ENCODE peak calls at places on chromosomes 4 and X, in seven cellular contexts. One of them, this sample, is unnamed.

GRCh38 chr4:25486171-25486570 is 109.1 kb downstream of the ANAPC4 start:
- DNase-seq in MM.1S: no peak
- DNase-seq in mammary epithelial cell: peak; percentile 9
- DNase-seq in GM12865: no peak
- DNase-seq in cardiac fibroblast: peak; percentile 21
- DNase-seq in left ventricle myocardium inferior: no peak
- DNase-seq in PC-3: peak; percentile 50
- DNase-seq in this sample: peak; percentile 37

GRCh38 chr4:176268963-176269362 is at the start of gene ASB5:
- DNase-seq in mammary epithelial cell: no peak
- DNase-seq in GM12865: no peak
- DNase-seq in MM.1S: no peak
- DNase-seq in left ventricle myocardium inferior: no peak
- DNase-seq in cardiac fibroblast: no peak
- DNase-seq in PC-3: no peak
- DNase-seq in this sample: no peak

GRCh38 chrX:115330498-115331138 is 41.1 kb downstream of the LUZP4 start:
- DNase-seq in mammary epithelial cell: peak; percentile 45
- DNase-seq in left ventricle myocardium inferior: no peak
- DNase-seq in cardiac fibroblast: peak; percentile 81
- DNase-seq in MM.1S: peak; percentile 49
- DNase-seq in GM12865: peak; percentile 69
- DNase-seq in PC-3: peak; percentile 69
- DNase-seq in this sample: peak; percentile 53

GRCh38 chr4:7662507-7662846 is 227.7 kb upstream of the PSAPL1 start:
- DNase-seq in GM12865: no peak
- DNase-seq in left ventricle myocardium inferior: no peak
- DNase-seq in PC-3: no peak
- DNase-seq in MM.1S: no peak
- DNase-seq in cardiac fibroblast: no peak
- DNase-seq in mammary epithelial cell: no peak
- DNase-seq in this sample: no peak

GRCh38 chr4:3364634-3365314 is 72.0 kb downstream of the RGS12 start:
- DNase-seq in mammary epithelial cell: no peak
- DNase-seq in MM.1S: no peak
- DNase-seq in cardiac fibroblast: no peak
- DNase-seq in GM12865: no peak
- DNase-seq in PC-3: no peak
- DNase-seq in left ventricle myocardium inferior: no peak
- DNase-seq in this sample: no peak

GRCh38 chr4:184330008-184330400 is 112.3 kb upstream of the ENPP6 start:
- DNase-seq in cardiac fibroblast: no peak
- DNase-seq in left ventricle myocardium inferior: peak; percentile 28
- DNase-seq in mammary epithelial cell: peak; percentile 85
- DNase-seq in MM.1S: no peak
- DNase-seq in PC-3: peak; percentile 42
- DNase-seq in GM12865: peak; percentile 92
- DNase-seq in this sample: peak; percentile 65

GRCh38 chr4:35151816-35152572 is 1092.3 kb downstream of the ARAP2 start:
- DNase-seq in PC-3: peak; percentile 67
- DNase-seq in mammary epithelial cell: no peak
- DNase-seq in cardiac fibroblast: no peak
- DNase-seq in GM12865: peak; percentile 3
- DNase-seq in left ventricle myocardium inferior: no peak
- DNase-seq in MM.1S: peak; percentile 13
- DNase-seq in this sample: peak; percentile 58

GRCh38 chrX:42495139-42495538 is 282.8 kb downstream of the PPP1R2C start:
- DNase-seq in GM12865: no peak
- DNase-seq in PC-3: no peak
- DNase-seq in cardiac fibroblast: no peak
- DNase-seq in MM.1S: no peak
- DNase-seq in left ventricle myocardium inferior: no peak
- DNase-seq in mammary epithelial cell: no peak
- DNase-seq in this sample: peak; percentile 2

GRCh38 chrX:10512258-10512657 is 108.1 kb downstream of the MID1 start:
- DNase-seq in GM12865: no peak
- DNase-seq in MM.1S: no peak
- DNase-seq in mammary epithelial cell: peak; percentile 57
- DNase-seq in PC-3: peak; percentile 61
- DNase-seq in left ventricle myocardium inferior: no peak
- DNase-seq in cardiac fibroblast: no peak
- DNase-seq in this sample: peak; percentile 12

GRCh38 chr4:82201303-82201702 is 172.5 kb downstream of the HNRNPD start:
- DNase-seq in mammary epithelial cell: peak; percentile 70
- DNase-seq in MM.1S: no peak
- DNase-seq in PC-3: peak; percentile 1
- DNase-seq in cardiac fibroblast: peak; percentile 12
- DNase-seq in left ventricle myocardium inferior: no peak
- DNase-seq in GM12865: no peak
- DNase-seq in this sample: peak; percentile 35

GRCh38 chr4:40299704-40300336 is 35.3 kb upstream of the CHRNA9 start:
- DNase-seq in MM.1S: no peak
- DNase-seq in mammary epithelial cell: peak; percentile 55
- DNase-seq in cardiac fibroblast: no peak
- DNase-seq in PC-3: peak; percentile 47
- DNase-seq in GM12865: no peak
- DNase-seq in left ventricle myocardium inferior: no peak
- DNase-seq in this sample: peak; percentile 79

GRCh38 chrX:78377186-78377585 is 49.8 kb upstream of the CYSLTR1 start:
- DNase-seq in cardiac fibroblast: no peak
- DNase-seq in left ventricle myocardium inferior: no peak
- DNase-seq in mammary epithelial cell: no peak
- DNase-seq in GM12865: no peak
- DNase-seq in PC-3: peak; percentile 36
- DNase-seq in MM.1S: no peak
- DNase-seq in this sample: no peak

DNA sequence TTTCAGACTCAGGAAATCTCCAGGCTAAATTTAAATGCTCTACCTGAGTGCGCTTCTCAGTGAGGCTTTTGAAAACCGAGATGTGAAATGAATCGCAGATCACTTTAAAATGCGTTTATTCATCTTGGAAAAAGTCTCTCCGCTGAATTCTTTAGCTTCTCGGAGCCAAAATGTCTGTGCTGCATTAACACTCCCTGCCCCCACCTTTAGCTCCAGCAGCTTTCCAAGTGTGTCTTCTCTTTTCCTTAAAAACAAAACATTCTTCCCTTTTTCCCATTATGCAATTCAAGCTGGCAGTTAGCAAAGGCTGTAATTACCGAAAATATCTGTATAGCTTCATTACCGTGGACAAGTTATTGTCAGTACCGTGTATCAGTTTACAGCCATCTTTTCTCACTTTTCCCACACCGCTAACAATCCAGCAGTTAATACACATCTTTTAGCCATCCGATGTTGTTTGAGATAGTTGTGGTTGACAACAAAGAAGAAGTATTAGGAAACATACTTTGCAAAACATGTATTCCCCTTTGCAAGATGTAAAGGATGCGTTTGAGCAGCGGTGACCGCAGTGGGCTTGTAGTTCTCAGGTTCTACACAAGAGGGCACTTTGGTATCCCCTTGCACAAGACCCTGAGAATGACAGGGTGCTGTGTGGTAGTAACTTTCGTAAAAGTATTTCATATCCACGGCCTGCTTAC is 136.1 kb upstream of the STX18 start:
- DNase-seq in left ventricle myocardium inferior: no peak
- DNase-seq in mammary epithelial cell: no peak
- DNase-seq in GM12865: peak; percentile 38
- DNase-seq in PC-3: no peak
- DNase-seq in MM.1S: no peak
- DNase-seq in cardiac fibroblast: peak; percentile 69
- DNase-seq in this sample: no peak
- H3K4me3 ChIP-seq in left ventricle myocardium inferior: peak overlapping the region; percentile 4
- H3K4me3 ChIP-seq in mammary epithelial cell: no peak overlapping the region
- H3K4me3 ChIP-seq in GM12865: no peak overlapping the region
- H3K4me3 ChIP-seq in PC-3: no peak overlapping the region
- H3K4me3 ChIP-seq in MM.1S: no peak overlapping the region
- H3K4me3 ChIP-seq in cardiac fibroblast: no peak overlapping the region
- H3K4me3 ChIP-seq in this sample: no peak overlapping the region

GRCh38 chr4:6427439-6428090 is 44.8 kb downstream of the PPP2R2C start:
- DNase-seq in cardiac fibroblast: no peak
- DNase-seq in PC-3: no peak
- DNase-seq in GM12865: no peak
- DNase-seq in left ventricle myocardium inferior: no peak
- DNase-seq in mammary epithelial cell: no peak
- DNase-seq in MM.1S: no peak
- DNase-seq in this sample: no peak
- TF ChIP-seq CTCF in cardiac fibroblast: no peak
- TF ChIP-seq CTCF in PC-3: no peak
- TF ChIP-seq CTCF in GM12865: no peak
- TF ChIP-seq CTCF in left ventricle myocardium inferior: no peak
- TF ChIP-seq CTCF in mammary epithelial cell: no peak
- TF ChIP-seq CTCF in MM.1S: no peak
- TF ChIP-seq CTCF in this sample: no peak

GRCh38 chr4:163915896-163916295 is 421.4 kb downstream of the TMA16 start:
- DNase-seq in mammary epithelial cell: no peak
- DNase-seq in MM.1S: no peak
- DNase-seq in PC-3: no peak
- DNase-seq in GM12865: no peak
- DNase-seq in cardiac fibroblast: no peak
- DNase-seq in left ventricle myocardium inferior: no peak
- DNase-seq in this sample: no peak

GRCh38 chr4:163911891-163912290 is 417.4 kb downstream of the TMA16 start:
- DNase-seq in PC-3: no peak
- DNase-seq in GM12865: no peak
- DNase-seq in mammary epithelial cell: no peak
- DNase-seq in cardiac fibroblast: no peak
- DNase-seq in left ventricle myocardium inferior: no peak
- DNase-seq in MM.1S: no peak
- DNase-seq in this sample: no peak

GRCh38 chr4:163913571-163913970 is 419.1 kb downstream of the TMA16 start:
- DNase-seq in cardiac fibroblast: no peak
- DNase-seq in GM12865: no peak
- DNase-seq in PC-3: no peak
- DNase-seq in MM.1S: no peak
- DNase-seq in left ventricle myocardium inferior: no peak
- DNase-seq in mammary epithelial cell: no peak
- DNase-seq in this sample: no peak
- H3K4me3 ChIP-seq in cardiac fibroblast: no peak overlapping the region
- H3K4me3 ChIP-seq in GM12865: no peak overlapping the region
- H3K4me3 ChIP-seq in PC-3: no peak overlapping the region
- H3K4me3 ChIP-seq in MM.1S: no peak overlapping the region
- H3K4me3 ChIP-seq in left ventricle myocardium inferior: no peak overlapping the region
- H3K4me3 ChIP-seq in mammary epithelial cell: no peak overlapping the region
- H3K4me3 ChIP-seq in this sample: no peak overlapping the region

GRCh38 chrX:118183606-118184005 is 67.0 kb upstream of the KLHL13 start:
- DNase-seq in GM12865: no peak
- DNase-seq in MM.1S: no peak
- DNase-seq in cardiac fibroblast: no peak
- DNase-seq in left ventricle myocardium inferior: no peak
- DNase-seq in mammary epithelial cell: no peak
- DNase-seq in PC-3: peak; percentile 17
- DNase-seq in this sample: no peak
- TF ChIP-seq CTCF in GM12865: peak; percentile 11
- TF ChIP-seq CTCF in MM.1S: peak; percentile 37
- TF ChIP-seq CTCF in cardiac fibroblast: no peak
- TF ChIP-seq CTCF in left ventricle myocardium inferior: no peak
- TF ChIP-seq CTCF in mammary epithelial cell: peak; percentile 48
- TF ChIP-seq CTCF in PC-3: peak; percentile 59
- TF ChIP-seq CTCF in this sample: no peak

GRCh38 chr4:1204286-1204827 is 32.0 kb upstream of the SPON2 start:
- DNase-seq in left ventricle myocardium inferior: no peak
- DNase-seq in MM.1S: no peak
- DNase-seq in PC-3: no peak
- DNase-seq in GM12865: no peak
- DNase-seq in cardiac fibroblast: no peak
- DNase-seq in mammary epithelial cell: no peak
- DNase-seq in this sample: no peak
- H3K4me3 ChIP-seq in left ventricle myocardium inferior: no peak overlapping the region
- H3K4me3 ChIP-seq in MM.1S: no peak overlapping the region
- H3K4me3 ChIP-seq in PC-3: no peak overlapping the region
- H3K4me3 ChIP-seq in GM12865: no peak overlapping the region
- H3K4me3 ChIP-seq in cardiac fibroblast: no peak overlapping the region
- H3K4me3 ChIP-seq in mammary epithelial cell: no peak overlapping the region
- H3K4me3 ChIP-seq in this sample: no peak overlapping the region

DNA sequence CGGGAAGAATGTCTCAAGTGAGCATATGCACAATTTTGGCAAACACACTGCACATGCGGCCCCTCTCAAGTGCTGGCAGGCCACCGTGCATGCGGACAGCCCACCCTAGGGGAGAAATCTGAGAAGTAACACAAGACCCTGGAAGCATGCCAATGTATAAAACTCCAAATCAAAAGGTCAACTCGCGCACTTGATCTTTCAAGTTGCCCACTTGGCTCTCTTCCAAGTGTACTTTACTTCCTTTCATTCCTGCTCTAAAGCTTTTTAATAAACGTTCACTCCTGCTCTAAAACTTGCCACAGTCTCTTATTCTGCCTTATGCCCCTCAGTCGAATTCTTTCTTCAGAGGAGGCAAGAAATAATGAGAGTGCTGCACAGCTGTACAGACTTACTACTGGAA is 488.4 kb downstream of the CFAP47 start:
- DNase-seq in left ventricle myocardium inferior: no peak
- DNase-seq in cardiac fibroblast: no peak
- DNase-seq in PC-3: no peak
- DNase-seq in MM.1S: no peak
- DNase-seq in mammary epithelial cell: no peak
- DNase-seq in GM12865: no peak
- DNase-seq in this sample: no peak
- TF ChIP-seq CTCF in left ventricle myocardium inferior: no peak
- TF ChIP-seq CTCF in cardiac fibroblast: no peak
- TF ChIP-seq CTCF in PC-3: no peak
- TF ChIP-seq CTCF in MM.1S: no peak
- TF ChIP-seq CTCF in mammary epithelial cell: no peak
- TF ChIP-seq CTCF in GM12865: no peak
- TF ChIP-seq CTCF in this sample: no peak